ENCODE peak calls at places on chromosomes 7 and 10, in six cellular contexts. F is memory B cell; R is effector memory CD8-positive, alpha-beta T cell; U is gastroesophageal sphincter; Z is naive B cell; M is RWPE2. G is an unnamed sample.

GRCh38 chr7:48041665-48041995 is 6.3 kb downstream of the C7orf57 start:
- ATAC-seq in F (no peak), R (no peak), U (no peak), Z (no peak), M (peak), G (peak)

GRCh38 chr10:29102636-29103035 is 186.2 kb upstream of the LYZL1 start:
- ATAC-seq in F (no peak), R (no peak), U (no peak), Z (no peak), M (peak), G (no peak)

GRCh38 chr7:116395125-116395791 is 104.3 kb upstream of the CAV2 start:
- ATAC-seq in F (no peak), R (no peak), U (peak), Z (no peak), M (peak), G (no peak)

GRCh38 chr10:79948976-79949722 is at the start of gene SFTPD:
- ATAC-seq in F (no peak), R (no peak), U (no peak), Z (no peak), M (peak), G (no peak)

GRCh38 chr10:52818019-52818418 is 45.4 kb upstream of the MBL2 start:
- ATAC-seq in F (peak), R (no peak), U (no peak), Z (no peak), M (peak), G (peak)

GRCh38 chr7:96629884-96630283 is 79.8 kb downstream of the SEM1 start:
- ATAC-seq in F (no peak), R (no peak), U (no peak), Z (no peak), M (no peak), G (no peak)

GRCh38 chr10:6516877-6517276 is 63.2 kb downstream of the PRKCQ start:
- ATAC-seq in F (no peak), R (peak), U (no peak), Z (no peak), M (no peak), G (no peak)

GRCh38 chr7:55557666-55558188 is 14.6 kb downstream of the VOPP1 start:
- ATAC-seq in F (peak), R (peak), U (no peak), Z (peak), M (no peak), G (peak)

GRCh38 chr10:121530481-121531075 is 67.7 kb downstream of the FGFR2 start:
- ATAC-seq in F (no peak), R (no peak), U (no peak), Z (no peak), M (no peak), G (no peak)

GRCh38 chr7:37191797-37192196 is 256.9 kb downstream of the ELMO1 start:
- ATAC-seq in F (no peak), R (no peak), U (no peak), Z (no peak), M (no peak), G (no peak)

GRCh38 chr7:54823776-54824175 is 64.8 kb upstream of the SEC61G start:
- ATAC-seq in F (no peak), R (no peak), U (peak), Z (no peak), M (no peak), G (no peak)

GRCh38 chr7:74525881-74526280 is 72.2 kb downstream of the GTF2IRD1 start:
- ATAC-seq in F (no peak), R (no peak), U (no peak), Z (no peak), M (peak), G (no peak)

GRCh38 chr10:124244256-124244877 is 151.0 kb upstream of the CHST15 start:
- ATAC-seq in F (no peak), R (no peak), U (no peak), Z (no peak), M (no peak), G (no peak)

GRCh38 chr10:13651969-13652720 is 65.4 kb downstream of the PRPF18 start:
- ATAC-seq in F (no peak), R (no peak), U (no peak), Z (no peak), M (peak), G (peak)

GRCh38 chr7:144854839-144855424 is 19.1 kb upstream of the TPK1 start:
- ATAC-seq in F (no peak), R (no peak), U (no peak), Z (no peak), M (no peak), G (no peak)

GRCh38 chr7:129851174-129851573 is 101.6 kb downstream of the UBE2H start:
- ATAC-seq in F (no peak), R (no peak), U (no peak), Z (no peak), M (no peak), G (no peak)

GRCh38 chr7:44157116-44158059 is 16.3 kb upstream of the MYL7 start:
- ATAC-seq in F (no peak), R (no peak), U (no peak), Z (no peak), M (no peak), G (no peak)

GRCh38 chr10:7410306-7410799 is 481 bp downstream of the SFMBT2 start:
- ATAC-seq in F (no peak), R (no peak), U (no peak), Z (no peak), M (peak), G (peak)

GRCh38 chr10:94315975-94316464 is 46.7 kb downstream of the NOC3L start:
- ATAC-seq in F (no peak), R (no peak), U (peak), Z (no peak), M (no peak), G (no peak)

GRCh38 chr7:48171190-48171589 is at the start of gene ABCA13:
- ATAC-seq in F (no peak), R (no peak), U (no peak), Z (no peak), M (peak), G (no peak)

GRCh38 chr7:3083350-3083749 is 39.7 kb upstream of the CARD11 start:
- ATAC-seq in F (no peak), R (no peak), U (no peak), Z (no peak), M (no peak), G (no peak)

GRCh38 chr10:87660484-87661133 is 931 bp downstream of the PAPSS2 start:
- ATAC-seq in F (no peak), R (no peak), U (peak), Z (no peak), M (peak), G (no peak)

GRCh38 chr7:444606-445005 is 75.0 kb downstream of the PDGFA start:
- ATAC-seq in F (no peak), R (no peak), U (peak), Z (no peak), M (no peak), G (no peak)

GRCh38 chr10:123945506-123945905 is 53.9 kb upstream of the CPXM2 start:
- ATAC-seq in F (no peak), R (no peak), U (peak), Z (no peak), M (peak), G (peak)

GRCh38 chr10:1061930-1062769 is 6.0 kb downstream of the WDR37 start:
- ATAC-seq in F (no peak), R (no peak), U (no peak), Z (no peak), M (peak), G (no peak)

GRCh38 chr10:133258818-133259602 is 17.7 kb downstream of the ADAM8 start:
- ATAC-seq in F (no peak), R (peak), U (peak), Z (no peak), M (peak), G (peak)

GRCh38 chr10:96317067-96317833 is 13.0 kb downstream of the DNTT start:
- ATAC-seq in F (no peak), R (no peak), U (no peak), Z (no peak), M (no peak), G (no peak)

GRCh38 chr7:152107945-152108344 is 82.5 kb downstream of the GALNT11 start:
- ATAC-seq in F (no peak), R (no peak), U (no peak), Z (no peak), M (no peak), G (no peak)

GRCh38 chr10:25575343-25575742 is 358.7 kb upstream of the MYO3A start:
- ATAC-seq in F (no peak), R (no peak), U (no peak), Z (no peak), M (no peak), G (no peak)

GRCh38 chr7:142130282-142130681 is 18.8 kb downstream of the MGAM2 start:
- ATAC-seq in F (no peak), R (no peak), U (no peak), Z (no peak), M (peak), G (no peak)

GRCh38 chr10:15293862-15294835 is 76.9 kb downstream of the FAM171A1 start:
- ATAC-seq in F (no peak), R (no peak), U (no peak), Z (no peak), M (no peak), G (no peak)

G was measured in activated T-helper 17 cell treated with anti-CD3 and anti-CD28 coated beads, Interleukin-2, amount 50 U/mL, for 72 hours.